ENCODE peak calls at places on chromosomes 4 and X, in ten cellular contexts. T, K, B, E, D, X, S, W, V and M are unnamed samples.

GRCh38 chr4:20520901-20521300 is 179.4 kb upstream of the PACRGL start:
- DNase-seq in T (no peak), K (no peak), B (peak; percentile 71), E (no peak), D (no peak), X (no peak), S (no peak), W (peak; percentile 62), V (no peak), M (no peak)

GRCh38 chr4:118989098-118990080 is 100.7 kb downstream of the SYNPO2 start:
- DNase-seq in T (no peak), K (no peak), B (peak; percentile 87), E (no peak), D (no peak), X (no peak), S (no peak), W (peak; percentile 96), V (no peak), M (no peak)

GRCh38 chrX:121851033-121851432 is 803.6 kb downstream of the GLUD2 start:
- DNase-seq in T (no peak), K (no peak), B (peak; percentile 48), E (no peak), D (no peak), X (no peak), S (no peak), W (no peak), V (no peak), M (no peak)

GRCh38 chrX:41779058-41779564 is 55.1 kb downstream of the GPR82 start:
- DNase-seq in T (no peak), K (no peak), B (peak; percentile 71), E (no peak), D (no peak), X (no peak), S (no peak), W (peak; percentile 85), V (no peak), M (no peak)

GRCh38 chr4:1215347-1216075 is 33.4 kb downstream of the CTBP1 start:
- DNase-seq in T (no peak), K (no peak), B (no peak), E (no peak), D (peak; percentile 43), X (no peak), S (peak; percentile 41), W (no peak), V (no peak), M (peak; percentile 15)

GRCh38 chrX:139194571-139195280 is 335.8 kb upstream of the F9 start:
- DNase-seq in T (peak; percentile 41), K (no peak), B (peak; percentile 24), E (no peak), D (peak; percentile 71), X (no peak), S (no peak), W (no peak), V (no peak), M (no peak)

GRCh38 chr4:47615385-47615784 is 130.3 kb downstream of the ATP10D start:
- DNase-seq in T (no peak), K (no peak), B (peak; percentile 49), E (no peak), D (no peak), X (no peak), S (no peak), W (peak; percentile 63), V (no peak), M (no peak)

GRCh38 chrX:116272328-116272727 is 101.8 kb downstream of the AGTR2 start:
- DNase-seq in T (no peak), K (no peak), B (peak; percentile 96), E (no peak), D (no peak), X (no peak), S (no peak), W (peak; percentile 69), V (no peak), M (no peak)

GRCh38 chr4:52051213-52051614 is at the start of gene SPATA18:
- DNase-seq in T (peak; percentile 22), K (peak; percentile 55), B (peak; percentile 10), E (peak; percentile 31), D (peak; percentile 60), X (no peak), S (no peak), W (no peak), V (no peak), M (no peak)

GRCh38 chr4:92303621-92304027 is at the start of gene GRID2:
- DNase-seq in T (no peak), K (peak; percentile 47), B (peak; percentile 6), E (no peak), D (no peak), X (no peak), S (no peak), W (peak; percentile 2), V (no peak), M (peak; percentile 51)

GRCh38 chrX:121836000-121836399 is 788.6 kb downstream of the GLUD2 start:
- DNase-seq in T (no peak), K (no peak), B (no peak), E (no peak), D (no peak), X (no peak), S (no peak), W (no peak), V (no peak), M (no peak)

GRCh38 chr4:143473334-143474126 is 40.0 kb upstream of the SMARCA5 start:
- DNase-seq in T (no peak), K (no peak), B (no peak), E (no peak), D (no peak), X (no peak), S (no peak), W (no peak), V (no peak), M (no peak)

GRCh38 chrX:72621619-72622485 is 49.2 kb upstream of the HDAC8 start:
- DNase-seq in T (no peak), K (no peak), B (peak; percentile 53), E (no peak), D (no peak), X (no peak), S (no peak), W (peak; percentile 61), V (no peak), M (no peak)
- H3K27ac ChIP-seq in T (peak overlapping the region; percentile 73), K (no peak overlapping the region), B (peak overlapping the region; percentile 84), E (no peak overlapping the region), D (peak overlapping the region; percentile 73), X (no peak overlapping the region), S (no peak overlapping the region), W (peak overlapping the region; percentile 25), V (peak overlapping the region; percentile 71), M (no peak overlapping the region)

DNA sequence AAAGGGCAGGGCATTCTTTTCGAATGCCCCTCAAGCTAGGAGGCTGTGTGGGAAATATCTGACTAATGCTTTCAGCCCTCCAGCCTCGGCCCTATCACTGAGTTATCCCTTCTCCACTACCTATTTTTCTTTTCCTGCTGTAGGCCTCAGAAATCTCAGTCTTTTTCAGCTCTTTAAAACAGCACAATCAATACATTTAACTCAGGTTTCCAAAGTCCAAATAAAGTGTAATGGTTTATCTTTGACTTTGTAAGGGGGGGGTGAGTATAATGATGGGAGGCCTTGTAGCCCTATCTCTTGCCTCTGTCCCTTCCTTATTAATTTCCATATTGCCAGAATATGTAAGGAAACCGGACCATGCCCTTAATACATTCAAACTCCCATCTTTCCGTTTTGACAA is 1.6 kb upstream of the WNK3 start:
- DNase-seq in T (no peak), K (no peak), B (no peak), E (no peak), D (no peak), X (no peak), S (no peak), W (no peak), V (no peak), M (no peak)
- H3K27ac ChIP-seq in T (peak overlapping the region; percentile 90), K (no peak overlapping the region), B (no peak overlapping the region), E (no peak overlapping the region), D (no peak overlapping the region), X (no peak overlapping the region), S (no peak overlapping the region), W (no peak overlapping the region), V (peak overlapping the region; percentile 80), M (peak overlapping the region; percentile 93)

GRCh38 chr4:7907142-7907541 is 32.5 kb downstream of the AFAP1 start:
- DNase-seq in T (no peak), K (no peak), B (no peak), E (no peak), D (no peak), X (no peak), S (no peak), W (no peak), V (no peak), M (no peak)

GRCh38 chr4:7904942-7905341 is 34.7 kb downstream of the AFAP1 start:
- DNase-seq in T (no peak), K (no peak), B (peak; percentile 85), E (no peak), D (no peak), X (no peak), S (no peak), W (peak; percentile 94), V (no peak), M (peak; percentile 16)

GRCh38 chr4:7904108-7904516 is 35.5 kb downstream of the AFAP1 start:
- DNase-seq in T (no peak), K (no peak), B (peak; percentile 96), E (no peak), D (no peak), X (no peak), S (no peak), W (peak; percentile 89), V (no peak), M (no peak)

GRCh38 chr4:7906171-7906581 is 33.5 kb downstream of the AFAP1 start:
- DNase-seq in T (no peak), K (no peak), B (peak; percentile 65), E (no peak), D (no peak), X (no peak), S (no peak), W (peak; percentile 45), V (no peak), M (no peak)

DNA sequence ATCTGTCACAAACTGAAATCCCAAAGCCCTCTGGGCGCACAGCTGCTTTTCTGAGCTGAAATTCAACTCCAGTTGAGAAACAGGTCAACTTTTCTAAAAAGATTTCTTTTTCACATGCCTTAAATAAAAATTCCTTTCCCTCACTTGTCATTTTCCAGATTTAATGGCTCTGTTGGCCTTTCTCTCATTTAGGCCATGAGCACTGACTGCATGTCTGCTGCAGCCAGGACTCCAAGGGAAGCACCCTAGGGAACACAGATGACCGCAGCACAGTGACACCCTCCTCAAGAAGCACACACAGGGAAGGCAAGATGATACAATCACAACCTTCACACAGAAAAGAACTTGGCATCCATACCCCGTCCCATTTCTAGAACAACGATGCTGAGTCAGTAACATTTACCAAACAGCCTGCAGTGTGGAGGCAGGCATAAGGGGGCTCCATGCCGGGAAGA is 34.2 kb downstream of the AFAP1 start:
- DNase-seq in T (no peak), K (no peak), B (peak; percentile 69), E (no peak), D (no peak), X (no peak), S (peak; percentile 57), W (no peak), V (peak; percentile 54), M (no peak)
- H3K27ac ChIP-seq in T (peak overlapping the region; percentile 57), K (peak overlapping the region; percentile 34), B (peak overlapping the region; percentile 92), E (peak overlapping the region; percentile 53), D (peak overlapping the region; percentile 73), X (no peak overlapping the region), S (no peak overlapping the region), W (peak overlapping the region; percentile 76), V (peak overlapping the region; percentile 73), M (peak overlapping the region; percentile 82)

DNA sequence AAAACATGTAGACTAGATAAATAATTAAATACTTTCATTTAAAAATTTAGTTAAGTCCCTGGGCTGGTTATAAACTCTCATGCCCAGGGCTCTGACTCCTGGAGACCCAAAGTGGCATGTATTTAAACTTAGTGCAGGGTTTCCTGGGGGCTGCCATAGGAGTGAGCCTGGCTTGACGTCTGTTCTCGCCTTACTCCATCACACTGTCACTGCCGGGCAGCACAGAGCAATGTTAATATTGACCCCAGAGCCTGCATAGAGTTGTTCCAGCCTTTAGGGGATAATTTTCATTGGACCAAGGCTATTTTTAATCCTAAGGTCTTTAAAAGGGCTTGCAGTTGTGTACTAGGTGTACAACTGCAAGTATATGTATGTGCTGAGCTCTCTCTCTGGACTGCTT is 31.2 kb downstream of the KIAA0232 start:
- DNase-seq in T (no peak), K (no peak), B (no peak), E (no peak), D (no peak), X (no peak), S (no peak), W (no peak), V (no peak), M (no peak)
- H3K27ac ChIP-seq in T (no peak overlapping the region), K (no peak overlapping the region), B (no peak overlapping the region), E (no peak overlapping the region), D (no peak overlapping the region), X (no peak overlapping the region), S (no peak overlapping the region), W (no peak overlapping the region), V (no peak overlapping the region), M (no peak overlapping the region)